ENCODE peak calls at places on chromosome 9, in ten cellular contexts. K, H, S, Z, C, T, E, J, G and Y are unnamed samples. For H3K4me1, the result is how much of the 10 kb centered on the place peaks cover.

GRCh38 chr9:81653240-81653639 is 36.1 kb downstream of the TLE1 start:
- DNase-seq in K (no peak), H (no peak), S (no peak), Z (no peak), C (no peak), T (no peak), E (no peak), J (no peak), G (no peak), Y (no peak)

GRCh38 chr9:135277219-135278201 is 190.0 kb downstream of the OLFM1 start:
- DNase-seq in K (no peak), H (no peak), S (no peak), Z (no peak), C (no peak), T (no peak), E (no peak), J (no peak), G (no peak), Y (no peak)

GRCh38 chr9:2336055-2336454 is 285.5 kb upstream of the VLDLR start:
- DNase-seq in K (no peak), H (no peak), S (no peak), Z (no peak), C (no peak), T (no peak), E (no peak), J (no peak), G (no peak), Y (no peak)

GRCh38 chr9:99833735-99834134 is 12.1 kb downstream of the NR4A3 start:
- DNase-seq in K (no peak), H (no peak), S (no peak), Z (no peak), C (no peak), T (no peak), E (no peak), J (no peak), G (no peak), Y (no peak)

GRCh38 chr9:69919461-69920061 is 98.9 kb downstream of the CFAP95 start:
- DNase-seq in K (no peak), H (no peak), S (no peak), Z (no peak), C (no peak), T (no peak), E (peak), J (peak), G (no peak), Y (no peak)

GRCh38 chr9:93194584-93194983 is 10.6 kb downstream of the WNK2 start:
- DNase-seq in K (no peak), H (no peak), S (no peak), Z (no peak), C (no peak), T (peak), E (no peak), J (no peak), G (no peak), Y (no peak)

GRCh38 chr9:5441043-5441442 is 3.3 kb upstream of the PLGRKT start:
- DNase-seq in K (no peak), H (no peak), S (no peak), Z (no peak), C (no peak), T (no peak), E (no peak), J (no peak), G (no peak), Y (no peak)

GRCh38 chr9:124810513-124811355 is 33.8 kb downstream of the OLFML2A start:
- DNase-seq in K (no peak), H (peak), S (no peak), Z (no peak), C (no peak), T (no peak), E (peak), J (peak), G (no peak), Y (no peak)

GRCh38 chr9:79613145-79613544 is 41.4 kb downstream of the TLE4 start:
- DNase-seq in K (no peak), H (no peak), S (no peak), Z (no peak), C (no peak), T (no peak), E (no peak), J (no peak), G (no peak), Y (no peak)

GRCh38 chr9:70192707-70193106 is 66.1 kb upstream of the SMC5 start:
- DNase-seq in K (no peak), H (no peak), S (no peak), Z (no peak), C (no peak), T (no peak), E (peak), J (no peak), G (no peak), Y (no peak)

GRCh38 chr9:135282001-135282731 is 194.7 kb downstream of the OLFM1 start:
- DNase-seq in K (peak), H (no peak), S (peak), Z (peak), C (peak), T (peak), E (peak), J (peak), G (peak), Y (no peak)

GRCh38 chr9:135106551-135107270 is 19.2 kb downstream of the OLFM1 start:
- DNase-seq in K (no peak), H (no peak), S (no peak), Z (no peak), C (no peak), T (no peak), E (no peak), J (no peak), G (no peak), Y (no peak)

GRCh38 chr9:127955294-127956015 is 17.8 kb upstream of the DPM2 start:
- DNase-seq in K (peak), H (no peak), S (no peak), Z (peak), C (peak), T (peak), E (peak), J (peak), G (peak), Y (peak)

GRCh38 chr9:21941337-21941995 is 52.7 kb downstream of the CDKN2A start:
- DNase-seq in K (no peak), H (no peak), S (no peak), Z (no peak), C (no peak), T (no peak), E (no peak), J (no peak), G (no peak), Y (no peak)
- H3K4me1 ChIP-seq in K (under half), H (under half), S (under half), Z (under half), C (under half), T (under half), E (under half), J (under half), G (under half), Y (under half)

GRCh38 chr9:22446589-22446949 is at the start of gene DMRTA1:
- DNase-seq in K (peak), H (peak), S (peak), Z (peak), C (peak), T (peak), E (no peak), J (peak), G (peak), Y (peak)
- TF ChIP-seq POLR2A in K (peak), H (peak), S (no peak), Z (no peak), C (no peak), T (peak), E (no peak), J (peak), G (peak), Y (peak)

GRCh38 chr9:113590991-113591898 is 127.7 kb downstream of the RGS3 start:
- DNase-seq in K (peak), H (peak), S (peak), Z (peak), C (peak), T (peak), E (no peak), J (peak), G (peak), Y (peak)

GRCh38 chr9:113593682-113594281 is 130.3 kb downstream of the RGS3 start:
- DNase-seq in K (peak), H (peak), S (peak), Z (peak), C (peak), T (peak), E (peak), J (peak), G (peak), Y (peak)

GRCh38 chr9:113592806-113593575 is 129.5 kb downstream of the RGS3 start:
- DNase-seq in K (peak), H (no peak), S (no peak), Z (no peak), C (no peak), T (no peak), E (no peak), J (no peak), G (no peak), Y (no peak)

GRCh38 chr9:113590389-113590788 is 126.9 kb downstream of the RGS3 start:
- DNase-seq in K (peak), H (no peak), S (no peak), Z (no peak), C (no peak), T (no peak), E (no peak), J (no peak), G (no peak), Y (no peak)

GRCh38 chr9:113591899-113592625 is 128.5 kb downstream of the RGS3 start:
- DNase-seq in K (peak), H (no peak), S (no peak), Z (no peak), C (no peak), T (no peak), E (no peak), J (no peak), G (no peak), Y (no peak)
- H3K4me1 ChIP-seq in K (half or more), H (under half), S (under half), Z (under half), C (half or more), T (under half), E (under half), J (under half), G (under half), Y (under half)

GRCh38 chr9:121942313-121942712 is 150.8 kb downstream of the TTLL11 start:
- DNase-seq in K (no peak), H (no peak), S (no peak), Z (no peak), C (no peak), T (no peak), E (no peak), J (no peak), G (no peak), Y (no peak)

GRCh38 chr9:121937248-121937647 is 155.9 kb downstream of the TTLL11 start:
- DNase-seq in K (no peak), H (no peak), S (no peak), Z (no peak), C (no peak), T (no peak), E (no peak), J (no peak), G (no peak), Y (no peak)

GRCh38 chr9:121938621-121939020 is 154.5 kb downstream of the TTLL11 start:
- DNase-seq in K (no peak), H (no peak), S (no peak), Z (no peak), C (no peak), T (no peak), E (no peak), J (no peak), G (no peak), Y (no peak)

GRCh38 chr9:121942866-121943265 is 150.2 kb downstream of the TTLL11 start:
- DNase-seq in K (no peak), H (no peak), S (no peak), Z (no peak), C (no peak), T (no peak), E (no peak), J (no peak), G (no peak), Y (no peak)

DNA sequence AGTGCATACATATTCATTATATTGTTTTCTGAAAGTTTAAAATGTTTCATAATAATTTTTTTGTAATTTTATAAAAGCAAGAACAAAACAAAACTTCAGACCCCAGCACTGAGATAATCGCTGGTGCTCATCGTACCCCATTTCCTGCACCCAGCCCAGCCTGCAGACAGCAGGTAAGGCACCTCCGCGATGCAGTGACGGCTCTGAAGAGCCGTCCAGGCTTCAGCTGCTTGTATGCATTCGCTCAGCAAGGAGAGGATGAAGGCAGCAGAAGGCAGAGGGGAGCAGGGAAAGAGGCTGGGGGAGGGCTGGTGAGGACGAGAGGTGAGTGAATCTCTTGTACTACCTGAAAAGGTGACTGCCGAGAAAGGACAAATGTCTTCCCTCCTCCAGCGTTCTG is 153.5 kb downstream of the TTLL11 start:
- DNase-seq in K (no peak), H (no peak), S (no peak), Z (no peak), C (no peak), T (no peak), E (no peak), J (no peak), G (no peak), Y (no peak)
- TF ChIP-seq POLR2A in K (no peak), H (no peak), S (no peak), Z (no peak), C (no peak), T (no peak), E (no peak), J (no peak), G (no peak), Y (no peak)

GRCh38 chr9:14086495-14086894 is 227.4 kb downstream of the NFIB start:
- DNase-seq in K (no peak), H (no peak), S (no peak), Z (no peak), C (no peak), T (no peak), E (no peak), J (no peak), G (no peak), Y (no peak)
- H3K4me1 ChIP-seq in K (under half), H (under half), S (under half), Z (under half), C (under half), T (under half), E (under half), J (under half), G (under half), Y (under half)

DNA sequence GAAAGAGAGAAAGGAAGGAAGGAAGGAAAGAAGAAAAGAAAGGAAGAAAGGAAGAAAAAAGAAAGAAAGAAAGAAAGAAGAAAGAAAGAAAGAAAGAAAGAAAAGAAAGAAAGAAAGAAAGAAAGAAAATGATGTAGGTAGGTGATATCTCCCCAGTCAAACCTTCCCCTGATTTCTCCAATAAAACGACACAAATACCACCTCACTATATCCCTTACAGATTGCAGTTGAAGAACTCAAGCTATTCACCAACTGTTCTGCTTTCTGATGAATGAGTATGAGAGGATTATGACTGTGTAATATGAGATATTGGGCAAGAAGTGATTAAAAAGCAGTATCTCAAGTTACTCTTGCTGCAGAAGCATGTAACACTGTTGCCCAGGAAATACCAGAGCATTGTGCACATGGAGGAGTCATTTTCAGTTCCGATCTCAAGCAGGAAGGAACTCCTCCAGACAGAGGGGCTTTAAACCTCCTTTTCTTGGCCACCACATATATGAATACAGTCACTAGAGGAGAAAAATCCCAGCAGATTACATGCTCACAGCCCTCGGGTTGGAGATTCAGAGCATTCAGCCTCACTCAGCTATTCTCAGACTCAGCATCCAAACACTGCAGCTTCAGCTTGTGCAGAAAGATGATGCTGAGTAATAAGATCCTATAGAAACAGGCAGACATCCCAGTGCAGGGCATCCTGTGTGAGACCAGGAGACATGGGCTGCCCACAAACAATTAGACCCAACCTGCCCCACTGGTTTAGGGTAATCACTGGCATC is 61.4 kb downstream of the UGCG start:
- DNase-seq in K (no peak), H (no peak), S (no peak), Z (peak), C (no peak), T (no peak), E (no peak), J (no peak), G (no peak), Y (no peak)
- TF ChIP-seq POLR2A in K (no peak), H (no peak), S (no peak), Z (no peak), C (no peak), T (no peak), E (no peak), J (no peak), G (no peak), Y (no peak)

GRCh38 chr9:132006657-132007370 is 72.9 kb downstream of the MED27 start:
- DNase-seq in K (no peak), H (no peak), S (peak), Z (no peak), C (no peak), T (peak), E (no peak), J (no peak), G (no peak), Y (no peak)

GRCh38 chr9:132005896-132006295 is 73.8 kb downstream of the MED27 start:
- DNase-seq in K (no peak), H (no peak), S (no peak), Z (no peak), C (no peak), T (no peak), E (no peak), J (no peak), G (no peak), Y (no peak)

GRCh38 chr9:132008871-132009812 is 70.5 kb downstream of the MED27 start:
- DNase-seq in K (no peak), H (no peak), S (no peak), Z (no peak), C (no peak), T (peak), E (no peak), J (peak), G (no peak), Y (no peak)

GRCh38 chr9:132008184-132008781 is 71.4 kb downstream of the MED27 start:
- DNase-seq in K (no peak), H (no peak), S (no peak), Z (no peak), C (no peak), T (no peak), E (peak), J (peak), G (no peak), Y (no peak)

DNA sequence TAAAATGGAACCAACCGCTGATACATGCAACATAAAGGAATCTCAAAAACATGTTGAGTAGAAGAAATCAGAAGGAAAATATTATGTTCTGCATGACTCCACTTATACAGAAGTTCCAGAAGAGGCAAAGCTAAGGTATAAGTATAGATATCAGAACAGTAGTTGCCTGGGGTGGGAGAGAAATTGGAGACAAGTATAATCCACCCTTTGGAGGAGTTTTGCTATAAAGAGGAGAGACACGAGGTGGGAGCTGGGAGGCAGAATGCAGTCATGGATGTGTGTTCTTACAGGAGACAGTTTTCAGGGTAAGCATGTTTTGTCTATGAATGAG is 72.3 kb downstream of the MED27 start:
- DNase-seq in K (no peak), H (no peak), S (no peak), Z (no peak), C (no peak), T (no peak), E (no peak), J (no peak), G (no peak), Y (no peak)
- H3K4me1 ChIP-seq in K (under half), H (under half), S (under half), Z (under half), C (under half), T (under half), E (under half), J (under half), G (under half), Y (under half)